ENCODE peak calls at places on chromosomes 4 and X, in ten cellular contexts. E is H1, H is GM12878, N is H9, B is neural progenitor cell, J is fibroblast of lung, A is IMR-90, S is astrocyte, I is neuronal stem cell, M is mammary epithelial cell. Y is an unnamed sample.

GRCh38 chr4:40579983-40580382 is 49.7 kb downstream of the RBM47 start:
- DNase-seq in N (no peak), B (no peak), H (no peak), E (no peak), S (peak; percentile 95), M (peak; percentile 54), J (peak; percentile 21), I (no peak), A (peak; percentile 91), Y (no peak)

GRCh38 chr4:77146426-77147399 is 10.3 kb upstream of the CCNG2 start:
- DNase-seq in N (no peak), A (no peak), B (no peak), I (no peak), S (peak; percentile 26), H (no peak), M (peak; percentile 37), E (no peak), J (no peak), Y (peak; percentile 42)

GRCh38 chrX:153731117-153731844 is 6.6 kb downstream of the ABCD1 start:
- DNase-seq in A (no peak), M (no peak), S (no peak), N (no peak), I (no peak), B (no peak), E (no peak), J (no peak), H (no peak), Y (no peak)

GRCh38 chr4:88756149-88756548 is 58.5 kb upstream of the NAP1L5 start:
- DNase-seq in J (no peak), M (no peak), I (no peak), B (no peak), A (no peak), S (no peak), H (no peak), E (no peak), N (no peak), Y (no peak)

GRCh38 chrX:14864626-14865025 is 8.2 kb downstream of the FANCB start:
- DNase-seq in J (peak; percentile 56), S (peak; percentile 45), H (no peak), N (no peak), E (no peak), A (peak; percentile 76), B (no peak), M (peak; percentile 5), I (no peak), Y (no peak)

GRCh38 chr4:1572521-1572920 is 111.6 kb downstream of the FAM53A start:
- DNase-seq in N (peak; percentile 74), I (no peak), A (no peak), B (peak; percentile 39), J (no peak), E (no peak), S (no peak), H (no peak), M (no peak), Y (no peak)

GRCh38 chr4:87286970-87287369 is 35.7 kb downstream of the HSD17B13 start:
- DNase-seq in H (no peak), A (no peak), J (no peak), M (no peak), N (no peak), B (no peak), I (no peak), E (no peak), S (no peak), Y (no peak)

GRCh38 chrX:32533848-32534247 is 677.5 kb downstream of the DMD start:
- DNase-seq in S (no peak), E (no peak), M (no peak), A (no peak), J (no peak), I (no peak), N (no peak), B (no peak), H (no peak), Y (no peak)

GRCh38 chrX:115639481-115639880 is 78.5 kb downstream of the PLS3 start:
- DNase-seq in A (no peak), H (no peak), B (peak; percentile 34), E (no peak), S (peak; percentile 26), M (no peak), I (no peak), J (no peak), N (no peak), Y (no peak)

GRCh38 chrX:115642304-115642703 is 81.3 kb downstream of the PLS3 start:
- DNase-seq in M (no peak), B (peak; percentile 5), H (no peak), J (no peak), E (no peak), I (no peak), A (no peak), S (no peak), N (peak; percentile 45), Y (no peak)

GRCh38 chrX:115642895-115643530 is 82.0 kb downstream of the PLS3 start:
- DNase-seq in H (peak; percentile 23), N (no peak), A (peak; percentile 77), S (peak; percentile 21), B (peak; percentile 44), J (peak; percentile 77), M (peak; percentile 32), I (peak; percentile 9), E (no peak), Y (peak; percentile 83)
- H3K9ac ChIP-seq in H (no peak overlapping the region), N (no peak overlapping the region), A (no peak overlapping the region), S (no peak overlapping the region), B (no peak overlapping the region), J (no peak overlapping the region), M (no peak overlapping the region), I (no peak overlapping the region), E (no peak overlapping the region), Y (no peak overlapping the region)

GRCh38 chr4:7904942-7905341 is 34.7 kb downstream of the AFAP1 start:
- DNase-seq in A (peak; percentile 94), E (no peak), H (no peak), B (no peak), N (no peak), M (peak; percentile 60), S (peak; percentile 85), I (no peak), J (peak; percentile 98), Y (no peak)

GRCh38 chr4:7905461-7905915 is 34.2 kb downstream of the AFAP1 start:
- DNase-seq in E (no peak), N (no peak), H (no peak), J (peak; percentile 67), S (peak; percentile 69), B (no peak), A (no peak), I (no peak), M (no peak), Y (no peak)

GRCh38 chr4:7902826-7903225 is 36.8 kb downstream of the AFAP1 start:
- DNase-seq in J (no peak), M (no peak), S (peak; percentile 49), B (no peak), A (no peak), N (no peak), E (no peak), H (no peak), I (no peak), Y (no peak)

GRCh38 chr4:7903686-7904085 is 36.0 kb downstream of the AFAP1 start:
- DNase-seq in N (no peak), M (no peak), H (no peak), I (no peak), A (peak; percentile 66), E (no peak), S (peak; percentile 63), J (peak; percentile 64), B (no peak), Y (no peak)

DNA sequence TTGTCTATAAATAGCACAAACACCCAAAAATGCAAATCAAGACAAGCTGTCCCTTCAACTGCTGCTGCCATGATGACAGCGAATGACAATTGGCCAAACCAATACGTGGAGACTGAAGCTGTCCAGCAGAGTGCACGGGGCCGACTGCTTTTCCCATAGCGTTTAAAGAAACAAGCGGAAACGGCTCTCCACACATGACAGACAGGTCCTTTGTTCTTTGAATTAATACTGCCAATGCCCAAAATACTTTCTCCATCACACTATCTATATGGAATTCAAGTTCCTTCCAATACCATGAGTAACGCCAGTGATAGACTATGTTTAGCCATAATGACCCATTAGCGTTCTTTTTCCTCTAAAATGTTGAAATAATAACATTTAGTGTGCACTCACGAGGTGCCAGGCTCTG is 35.5 kb downstream of the AFAP1 start:
- DNase-seq in H (no peak), A (peak; percentile 89), J (peak; percentile 78), B (no peak), I (no peak), E (no peak), S (peak; percentile 96), M (no peak), N (no peak), Y (no peak)
- H3K27ac ChIP-seq in H (no peak overlapping the region), A (peak overlapping the region; percentile 97), J (peak overlapping the region; percentile 79), B (no peak overlapping the region), I (no peak overlapping the region), E (no peak overlapping the region), S (peak overlapping the region; percentile 92), M (no peak overlapping the region), N (no peak overlapping the region), Y (no peak overlapping the region)

GRCh38 chrX:40755291-40756249 is 20.2 kb upstream of the MED14 start:
- DNase-seq in I (no peak), B (no peak), H (no peak), M (no peak), N (peak; percentile 37), S (peak; percentile 44), E (no peak), A (peak; percentile 39), J (no peak), Y (no peak)

GRCh38 chrX:40759374-40759773 is 24.0 kb upstream of the MED14 start:
- DNase-seq in A (no peak), J (no peak), M (no peak), I (no peak), N (no peak), E (no peak), S (no peak), B (no peak), H (no peak), Y (no peak)

GRCh38 chrX:40757058-40757457 is 21.7 kb upstream of the MED14 start:
- DNase-seq in N (no peak), B (no peak), H (no peak), A (no peak), M (no peak), J (no peak), E (no peak), S (no peak), I (no peak), Y (no peak)
- H3K4me2 ChIP-seq in N (no peak overlapping the region), B (no peak overlapping the region), H (no peak overlapping the region), A (no peak overlapping the region), M (no peak overlapping the region), J (no peak overlapping the region), E (no peak overlapping the region), S (no peak overlapping the region), I (no peak overlapping the region), Y (no peak overlapping the region)

GRCh38 chrX:13050151-13050550 is 5.7 kb upstream of the FAM9C start:
- DNase-seq in J (no peak), N (no peak), S (no peak), E (no peak), I (no peak), B (no peak), H (no peak), M (no peak), A (no peak), Y (no peak)

GRCh38 chrX:13053171-13053570 is 8.8 kb upstream of the FAM9C start:
- DNase-seq in S (no peak), I (no peak), N (no peak), E (no peak), M (no peak), A (no peak), B (no peak), J (no peak), H (no peak), Y (no peak)

GRCh38 chrX:13048265-13048664 is 3.8 kb upstream of the FAM9C start:
- DNase-seq in N (no peak), A (peak; percentile 65), H (no peak), I (no peak), M (peak; percentile 79), E (no peak), J (peak; percentile 64), S (no peak), B (no peak), Y (no peak)

GRCh38 chrX:13051167-13051528 is 6.7 kb upstream of the FAM9C start:
- DNase-seq in B (no peak), S (no peak), J (no peak), A (no peak), I (no peak), H (no peak), E (no peak), M (no peak), N (no peak), Y (no peak)

DNA sequence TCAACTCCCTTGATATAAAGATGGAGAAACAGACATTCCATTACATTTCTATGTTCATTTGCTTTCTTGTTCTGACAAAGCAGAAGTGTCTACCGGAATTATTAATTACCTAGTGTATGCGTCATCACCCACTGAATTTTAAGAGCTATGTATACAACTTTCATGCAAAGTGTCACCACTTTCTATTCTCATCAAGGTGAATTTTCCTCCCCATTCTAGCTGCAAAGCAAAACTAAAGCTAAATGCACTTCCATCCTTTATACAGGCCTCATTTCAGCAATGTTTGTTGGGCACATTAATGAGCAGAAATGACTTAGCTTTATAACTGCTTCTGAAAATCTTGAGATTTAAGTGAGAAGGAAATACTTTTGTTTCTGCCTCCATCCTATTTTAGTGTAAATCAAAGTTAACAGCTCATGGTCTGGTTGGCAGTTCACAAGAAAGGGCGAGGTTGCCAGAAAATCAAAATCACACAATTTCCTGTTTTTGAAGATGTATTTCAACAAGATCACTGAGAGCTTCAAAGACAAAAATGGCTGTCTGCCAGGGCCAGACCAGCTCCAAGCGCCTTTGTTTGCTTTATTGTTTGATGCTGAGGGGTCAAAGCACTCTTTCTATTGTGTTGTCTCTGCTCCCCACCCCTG is 7.2 kb upstream of the FAM9C start:
- DNase-seq in B (no peak), A (no peak), E (no peak), M (no peak), N (no peak), I (no peak), H (peak; percentile 71), J (peak; percentile 29), S (peak; percentile 60), Y (no peak)
- H3K9ac ChIP-seq in B (no peak overlapping the region), A (no peak overlapping the region), E (no peak overlapping the region), M (no peak overlapping the region), N (no peak overlapping the region), I (no peak overlapping the region), H (peak overlapping the region; percentile 4), J (no peak overlapping the region), S (no peak overlapping the region), Y (no peak overlapping the region)

Y was measured in Karpas-422.